ENCODE peak calls at places on chromosomes 2 and 18, in five cellular contexts. R, J, I, D and E are unnamed samples.

GRCh38 chr2:220162320-220162719 is 534.9 kb downstream of the SLC4A3 start:
- DNase-seq in R (no peak), D (no peak), I (no peak), J (no peak), E (no peak)

GRCh38 chr2:134679294-134679693 is 39.5 kb downstream of the TMEM163 start:
- DNase-seq in I (no peak), D (no peak), R (no peak), J (no peak), E (no peak)

GRCh38 chr18:9449580-9449979 is 25.7 kb upstream of the RALBP1 start:
- DNase-seq in J (no peak), I (no peak), R (no peak), D (peak), E (no peak)

GRCh38 chr18:49745051-49746014 is 68.0 kb downstream of the ACAA2 start:
- DNase-seq in J (no peak), I (no peak), R (no peak), D (no peak), E (no peak)

GRCh38 chr2:59034791-59035190 is 793.7 kb upstream of the FANCL start:
- DNase-seq in R (no peak), I (no peak), J (no peak), D (no peak), E (no peak)

GRCh38 chr2:118046628-118047210 is 32.8 kb upstream of the CCDC93 start:
- DNase-seq in J (peak), R (no peak), D (no peak), I (peak), E (peak)

GRCh38 chr2:219772103-219772502 is 144.7 kb downstream of the SLC4A3 start:
- DNase-seq in J (no peak), I (no peak), R (no peak), D (no peak), E (no peak)

GRCh38 chr2:106686814-106687213 is 199.2 kb downstream of the ST6GAL2 start:
- DNase-seq in I (no peak), J (no peak), R (no peak), D (no peak), E (no peak)

GRCh38 chr2:191800874-191801273 is 46.0 kb downstream of the CAVIN2 start:
- DNase-seq in R (no peak), I (no peak), D (no peak), J (no peak), E (no peak)

GRCh38 chr18:48884306-48885235 is 66.2 kb downstream of the SMAD7 start:
- DNase-seq in I (no peak), J (no peak), R (no peak), D (no peak), E (no peak)

GRCh38 chr2:9710311-9710710 is 79.5 kb upstream of the YWHAQ start:
- DNase-seq in I (no peak), D (no peak), R (no peak), J (no peak), E (no peak)

GRCh38 chr2:58757971-58758370 is 516.8 kb upstream of the FANCL start:
- DNase-seq in D (no peak), R (no peak), J (peak), I (no peak), E (no peak)

GRCh38 chr2:217827430-217828201 is 175.2 kb downstream of the TNS1 start:
- DNase-seq in D (no peak), I (no peak), J (peak), R (no peak), E (no peak)

GRCh38 chr2:107553534-107553933 is 273.2 kb upstream of the RGPD4 start:
- DNase-seq in D (no peak), R (no peak), I (peak), J (no peak), E (peak)

GRCh38 chr2:109381327-109381820 is 232.4 kb downstream of the SEPTIN10 start:
- DNase-seq in I (no peak), J (no peak), D (peak), R (no peak), E (no peak)

GRCh38 chr18:48302736-48303135 is 106.4 kb downstream of the ZBTB7C start:
- DNase-seq in R (no peak), D (no peak), J (no peak), I (no peak), E (no peak)

GRCh38 chr2:55923091-55923977 is at the start of gene EFEMP1:
- DNase-seq in I (no peak), J (no peak), D (peak), R (no peak), E (peak)

GRCh38 chr2:134411828-134412638 is 158.2 kb downstream of the MGAT5 start:
- DNase-seq in I (peak), R (peak), J (peak), D (peak), E (peak)

GRCh38 chr2:37855283-37856041 is 69.6 kb upstream of the RMDN2 start:
- DNase-seq in R (no peak), I (no peak), D (no peak), J (no peak), E (no peak)

GRCh38 chr2:85887566-85888019 is 1.2 kb downstream of the ST3GAL5 start:
- DNase-seq in D (no peak), R (no peak), J (no peak), I (no peak), E (peak)

GRCh38 chr2:143176606-143177005 is 47.4 kb downstream of the ARHGAP15 start:
- DNase-seq in I (no peak), R (no peak), J (no peak), D (no peak), E (no peak)

GRCh38 chr2:26811791-26812454 is 26.1 kb downstream of the CENPA start:
- DNase-seq in D (no peak), R (no peak), J (no peak), I (no peak), E (no peak)

GRCh38 chr2:98484121-98484557 is 39.5 kb downstream of the INPP4A start:
- DNase-seq in R (no peak), J (no peak), I (peak), D (no peak), E (no peak)
- TF ChIP-seq KDM1A in R (no peak), J (no peak), I (no peak), D (no peak), E (no peak)

DNA sequence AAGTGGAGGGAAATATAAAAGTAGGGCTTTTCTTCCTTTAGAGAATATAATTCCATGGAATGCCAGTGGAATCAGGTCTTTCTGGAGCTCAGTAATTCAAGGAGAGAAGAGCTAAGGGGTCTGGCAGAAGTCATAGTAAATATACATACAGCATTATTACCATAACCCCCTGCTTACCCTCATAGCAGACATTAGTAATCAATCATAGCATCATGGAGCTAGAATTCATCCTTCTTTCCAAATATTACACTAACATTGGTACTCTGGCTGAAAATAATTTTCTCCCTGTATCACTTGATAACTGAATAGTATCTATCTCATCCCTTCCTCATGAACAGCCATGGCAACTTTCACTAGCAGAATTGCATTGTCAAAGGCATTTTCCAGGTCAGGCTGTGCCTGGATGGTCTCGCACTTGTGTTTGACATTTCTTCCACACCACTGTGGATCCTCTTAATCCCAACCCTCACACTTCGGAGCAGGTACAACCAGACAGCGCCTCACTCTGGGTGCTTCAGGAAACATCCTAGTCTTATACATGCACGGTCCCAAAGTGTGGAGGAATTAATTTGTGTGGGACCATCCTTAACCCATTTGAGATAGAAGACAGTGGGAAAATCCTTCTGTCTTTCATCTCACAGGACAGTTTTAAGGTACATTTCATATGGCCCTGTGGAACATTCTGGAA is 84.2 kb upstream of the SEC11C start:
- DNase-seq in I (no peak), D (peak), R (no peak), J (no peak), E (no peak)
- TF ChIP-seq KDM1A in I (no peak), D (no peak), R (no peak), J (no peak), E (no peak)

GRCh38 chr18:33116376-33116775 is 324.1 kb downstream of the CCDC178 start:
- DNase-seq in R (no peak), J (no peak), I (no peak), D (no peak), E (no peak)
- TF ChIP-seq KDM1A in R (no peak), J (no peak), I (no peak), D (no peak), E (no peak)

DNA sequence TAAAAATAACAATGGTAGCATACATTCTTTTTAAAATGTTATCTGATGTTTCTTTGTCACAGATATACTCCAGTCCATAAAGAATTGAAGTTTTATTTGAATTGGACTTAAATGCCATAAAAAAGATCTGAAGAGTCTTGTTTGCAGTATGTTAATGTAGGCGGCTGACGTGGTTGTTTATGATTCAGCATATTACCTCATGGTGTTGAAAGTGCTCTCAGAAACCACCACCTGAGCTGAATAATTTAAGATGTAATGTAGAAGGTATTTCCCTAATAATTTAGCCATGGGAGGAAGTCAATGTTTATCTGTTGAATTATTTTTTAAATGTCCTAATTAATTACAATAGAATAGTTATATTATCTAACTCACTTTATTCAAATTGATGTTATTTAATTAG is 58.6 kb upstream of the CHN1 start:
- DNase-seq in I (peak), R (no peak), D (no peak), J (no peak), E (no peak)
- TF ChIP-seq KDM1A in I (no peak), R (no peak), D (no peak), J (no peak), E (no peak)

DNA sequence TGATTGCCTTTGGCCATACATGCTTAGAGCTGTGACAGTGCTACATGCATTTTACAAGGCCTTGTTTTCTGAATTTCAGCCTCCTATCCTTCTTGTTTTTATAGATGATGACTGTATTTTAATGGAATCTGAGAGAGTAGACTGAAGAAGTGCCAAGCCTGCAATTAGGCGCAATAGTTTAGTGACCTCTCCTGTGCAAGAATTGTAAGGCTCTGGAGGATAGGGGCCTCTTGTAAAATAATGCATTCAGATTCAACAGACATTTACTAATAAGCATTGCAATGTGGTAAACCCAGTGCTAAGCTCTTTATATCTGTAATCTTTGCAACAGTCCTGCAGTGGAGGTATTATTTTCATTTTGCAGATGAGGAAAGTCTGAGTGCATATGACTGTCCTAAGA is 105.5 kb downstream of the TDRD15 start:
- DNase-seq in D (no peak), J (no peak), R (no peak), I (no peak), E (no peak)
- TF ChIP-seq KDM1A in D (no peak), J (no peak), R (no peak), I (no peak), E (no peak)

GRCh38 chr2:42010743-42011298 is 37.0 kb upstream of the PKDCC start:
- DNase-seq in R (no peak), I (no peak), J (no peak), D (no peak), E (no peak)

GRCh38 chr2:42007596-42007995 is 40.2 kb upstream of the PKDCC start:
- DNase-seq in J (no peak), I (no peak), D (no peak), R (no peak), E (no peak)

GRCh38 chr2:42008241-42008911 is 39.4 kb upstream of the PKDCC start:
- DNase-seq in J (no peak), D (no peak), I (no peak), R (no peak), E (no peak)

GRCh38 chr2:42012137-42012536 is 35.7 kb upstream of the PKDCC start:
- DNase-seq in R (no peak), J (no peak), D (no peak), I (no peak), E (no peak)

DNA sequence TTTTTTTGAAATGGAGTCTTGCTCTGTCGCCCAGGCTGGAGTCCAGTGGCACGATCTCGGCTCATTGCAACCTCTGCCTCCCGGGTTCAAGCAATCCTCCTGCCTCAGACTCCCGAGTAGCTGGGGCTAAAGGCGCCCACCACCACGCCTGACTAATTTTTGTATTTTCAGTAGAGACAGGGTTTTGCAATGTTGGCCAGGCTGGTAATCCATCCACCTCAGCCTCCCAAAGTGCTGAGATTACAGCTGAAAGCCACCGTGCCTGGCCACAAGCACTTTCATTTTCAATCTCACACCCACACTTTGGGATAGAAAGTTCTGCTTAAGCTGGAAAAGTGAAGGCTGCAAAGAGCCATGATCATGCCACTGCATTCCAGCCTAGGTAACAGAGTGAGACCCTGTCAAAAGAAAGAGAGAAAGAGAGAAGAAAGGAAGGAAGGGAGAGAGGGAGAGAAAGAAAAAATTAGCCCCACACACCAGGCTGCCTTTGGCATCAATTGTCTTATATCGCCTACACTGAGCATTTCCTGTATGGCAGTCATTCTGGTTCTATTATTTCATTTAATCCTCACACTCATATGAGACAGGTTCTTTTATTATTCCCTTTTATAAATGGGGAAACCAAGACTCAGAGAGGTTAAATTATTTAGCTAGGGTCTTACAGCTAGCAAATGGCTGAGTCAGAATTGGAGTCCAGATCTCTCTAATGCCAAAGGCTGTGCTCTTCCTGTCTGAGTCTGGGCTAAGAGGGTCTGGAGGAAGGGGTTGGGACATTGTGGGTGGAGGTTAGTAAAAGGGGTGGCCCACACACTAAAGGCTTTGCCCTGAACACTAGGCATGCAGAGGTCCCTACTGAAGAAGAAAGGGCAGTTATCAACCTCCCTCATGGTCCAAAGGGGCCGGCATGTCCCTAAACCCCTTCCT is 37.9 kb upstream of the PKDCC start:
- DNase-seq in R (no peak), D (no peak), I (no peak), J (no peak), E (no peak)
- TF ChIP-seq KDM1A in R (no peak), D (no peak), I (no peak), J (no peak), E (no peak)

DNA sequence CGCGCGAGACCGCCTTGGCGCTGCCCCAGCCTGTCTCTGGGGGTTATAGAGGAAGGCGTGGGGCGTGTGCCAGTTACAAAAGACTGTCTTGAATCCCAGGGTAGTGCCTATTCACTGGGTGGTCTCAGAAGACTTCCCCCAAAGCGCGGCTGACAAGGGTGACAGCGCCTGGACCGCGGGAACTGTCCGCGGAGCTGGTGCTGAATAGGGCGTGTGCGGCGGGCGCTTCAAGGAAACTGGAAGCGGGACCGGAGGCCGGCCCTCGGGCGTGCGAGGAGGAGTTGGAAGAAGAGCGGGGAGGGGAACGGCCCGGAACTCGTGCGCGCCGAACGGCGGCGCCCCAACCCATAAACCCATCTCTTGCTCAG is 2.3 kb downstream of the EGR4 start:
- DNase-seq in I (no peak), J (peak), R (no peak), D (peak), E (peak)
- TF ChIP-seq KDM1A in I (no peak), J (no peak), R (no peak), D (no peak), E (no peak)

GRCh38 chr2:224222320-224222719 is 179.6 kb downstream of the FAM124B start:
- DNase-seq in I (no peak), J (no peak), D (no peak), R (no peak), E (no peak)
- TF ChIP-seq KDM1A in I (no peak), J (no peak), D (no peak), R (no peak), E (no peak)

DNA sequence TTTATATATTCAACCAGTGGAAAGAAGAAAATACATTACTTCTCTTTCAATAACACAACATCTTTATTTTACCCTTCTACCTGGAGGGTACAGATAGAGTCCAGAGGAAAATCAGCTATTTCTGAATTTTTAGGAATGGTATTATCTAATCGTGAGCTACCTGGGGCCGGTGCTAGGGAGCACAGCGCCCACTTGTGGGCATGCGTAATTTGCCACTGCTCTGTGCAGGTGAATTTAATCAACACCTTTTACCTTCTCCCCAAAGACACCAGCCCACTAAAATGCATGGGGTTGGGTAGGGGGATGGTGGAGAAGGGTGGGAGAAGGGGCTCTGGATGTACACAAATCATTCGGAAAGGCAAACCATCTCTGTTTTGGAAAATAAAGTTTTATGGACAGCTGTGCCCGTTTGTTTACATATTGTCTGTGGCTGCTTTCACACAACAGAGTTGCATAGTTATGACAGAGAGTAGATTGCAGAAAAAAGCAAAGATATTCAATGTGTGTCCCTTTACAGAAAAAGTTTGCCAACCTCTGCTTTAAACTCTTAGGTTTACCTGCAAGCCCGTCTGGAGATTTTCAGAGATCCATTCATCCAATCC is 51.5 kb upstream of the DCC start:
- DNase-seq in R (no peak), D (peak), I (peak), J (peak), E (peak)
- TF ChIP-seq KDM1A in R (no peak), D (no peak), I (no peak), J (no peak), E (no peak)